ENCODE peak calls at places on chromosomes 4 and X, in four cellular contexts. A is epithelial cell of esophagus, M is BJ, R is ovary. S is an unnamed sample.

GRCh38 chr4:86498560-86499166 is 95.5 kb upstream of the PTPN13 start:
- DNase-seq in A (peak), M (no peak), R (no peak), S (no peak)

GRCh38 chr4:70183168-70183939 is 12.2 kb upstream of the ODAM start:
- DNase-seq in A (peak), M (no peak), R (no peak), S (no peak)

GRCh38 chr4:82708982-82709381 is 89.6 kb downstream of the SCD5 start:
- DNase-seq in A (peak), M (no peak), R (no peak), S (no peak)

GRCh38 chrX:103170216-103170615 is 44.7 kb upstream of the BEX4 start:
- DNase-seq in A (peak), M (no peak), R (no peak), S (no peak)

GRCh38 chr4:6855692-6856297 is 53.8 kb upstream of the TBC1D14 start:
- DNase-seq in A (no peak), M (peak), R (no peak), S (peak)

GRCh38 chr4:69531251-69531650 is 35.5 kb upstream of the UGT2B4 start:
- DNase-seq in A (no peak), M (no peak), R (no peak), S (no peak)

GRCh38 chr4:125314676-125315570 is at the start of gene FAT4:
- DNase-seq in A (peak), M (peak), R (peak), S (peak)

GRCh38 chr4:109599046-109599652 is 39.1 kb downstream of the MCUB start:
- DNase-seq in A (no peak), M (no peak), R (no peak), S (no peak)

GRCh38 chr4:70581980-70582379 is 10.1 kb upstream of the AMBN start:
- DNase-seq in A (no peak), M (no peak), R (no peak), S (no peak)

GRCh38 chrX:154761977-154762528 is 611 bp upstream of the DKC1 start:
- DNase-seq in A (no peak), M (no peak), R (peak), S (no peak)

GRCh38 chr4:145898926-145899531 is 39.6 kb downstream of the ZNF827 start:
- DNase-seq in A (no peak), M (no peak), R (no peak), S (no peak)

GRCh38 chr4:33407496-33407895 is 2687.3 kb downstream of the PCDH7 start:
- DNase-seq in A (peak), M (no peak), R (no peak), S (no peak)

GRCh38 chrX:24876782-24877315 is 138.9 kb downstream of the ARX start:
- DNase-seq in A (no peak), M (no peak), R (no peak), S (no peak)
- H3K4me3 ChIP-seq in A (no peak), M (no peak), R (no peak), S (no peak)

DNA sequence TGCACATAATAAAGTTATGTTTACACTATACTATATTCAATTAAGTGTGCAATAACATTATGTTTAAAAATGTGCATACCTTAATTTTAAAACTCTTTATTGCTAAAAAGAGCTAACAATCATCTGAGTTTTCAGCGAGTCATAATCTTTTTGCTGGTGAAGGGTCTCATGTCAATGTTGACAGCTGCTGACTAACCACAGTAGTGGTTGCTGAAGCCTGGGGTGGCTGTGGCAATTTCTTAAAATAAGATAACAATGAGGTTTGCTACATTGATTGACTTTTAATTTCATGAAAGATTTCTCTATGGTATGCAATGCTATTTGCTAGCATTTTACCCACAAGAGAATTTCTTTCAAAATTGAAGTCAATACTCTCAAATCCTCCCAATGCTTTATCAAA is 58.6 kb downstream of the C4orf46 start:
- DNase-seq in A (no peak), M (no peak), R (no peak), S (no peak)
- TF ChIP-seq CTCF in A (no peak), M (no peak), R (no peak), S (no peak)

DNA sequence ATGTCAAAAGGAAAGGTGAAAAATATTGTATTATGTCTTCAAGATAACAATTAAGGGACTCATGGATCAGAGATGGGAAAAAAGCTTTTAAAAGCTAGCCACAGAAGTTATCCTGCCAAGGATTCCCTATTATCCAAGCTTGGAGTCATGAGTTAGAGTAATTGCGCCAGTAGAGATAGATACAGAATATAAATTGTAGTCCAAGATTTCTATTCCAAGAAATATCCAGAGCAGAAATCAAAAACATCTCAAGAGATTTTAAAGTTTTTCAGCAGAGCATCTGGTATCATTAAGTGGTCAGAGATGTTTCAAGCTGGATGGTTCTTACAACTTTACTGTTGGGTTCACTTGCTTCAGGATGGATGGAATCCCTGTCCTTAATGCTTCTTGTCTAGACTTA is 186.7 kb downstream of the PCDH18 start:
- DNase-seq in A (no peak), M (no peak), R (no peak), S (no peak)
- H3K4me3 ChIP-seq in A (no peak), M (no peak), R (no peak), S (no peak)

GRCh38 chr4:41815478-41815877 is 67.0 kb upstream of the PHOX2B start:
- DNase-seq in A (peak), M (no peak), R (no peak), S (no peak)
- TF ChIP-seq CTCF in A (no peak), M (no peak), R (no peak), S (no peak)

DNA sequence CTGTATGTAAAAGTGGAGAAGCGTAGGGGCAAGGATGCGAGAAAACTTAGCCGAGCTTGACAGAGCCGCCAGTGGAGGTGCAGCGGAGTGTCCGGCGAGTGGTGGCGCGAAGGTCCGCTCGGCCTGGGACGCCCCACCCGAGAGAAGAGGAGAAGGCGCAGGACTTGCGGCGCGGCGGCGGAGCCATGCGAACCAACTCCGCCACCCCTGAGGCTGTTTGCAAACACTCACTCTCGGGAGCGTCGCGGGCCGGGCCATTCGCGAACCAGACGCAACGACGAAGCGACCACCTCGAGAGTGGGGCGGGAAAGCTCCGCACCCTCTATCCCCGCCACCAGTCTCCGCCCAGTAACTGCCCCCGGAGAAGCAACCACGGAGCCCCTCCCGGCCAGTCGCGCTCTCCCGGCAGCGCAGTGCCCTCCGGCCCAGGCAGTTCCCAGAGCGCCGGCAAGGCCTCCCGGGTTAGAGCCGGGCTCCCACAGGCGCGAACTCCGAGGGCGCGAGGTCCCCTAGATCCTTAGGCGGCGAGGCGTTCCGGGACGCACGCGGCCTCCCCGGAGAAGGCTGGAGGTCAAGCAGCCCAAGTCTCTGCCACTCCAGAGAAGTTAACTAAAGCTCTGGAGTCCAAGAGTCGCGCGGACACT is 2.2 kb upstream of the MAB21L2 start:
- DNase-seq in A (no peak), M (no peak), R (no peak), S (no peak)
- H3K4me3 ChIP-seq in A (peak), M (peak), R (peak), S (peak)

S was measured in AG04449.